ENCODE peak calls at places on chromosomes 3 and 15, in five cellular contexts. One of them, this sample, is unnamed.

GRCh38 chr3:179509701-179510100 is 53.0 kb upstream of the ACTL6A start:
- DNase-seq in C1 segment of cervical spinal cord: no peak
- DNase-seq in colonic mucosa: no peak
- DNase-seq in T-helper 2 cell: no peak
- DNase-seq in NCI-H1436 treated with DMSO at 0.1 percent for 48 hours: no peak
- DNase-seq in this sample: no peak

GRCh38 chr15:89333959-89334509 is 590 bp downstream of the POLG start:
- DNase-seq in colonic mucosa: no peak
- DNase-seq in T-helper 2 cell: no peak
- DNase-seq in NCI-H1436 treated with DMSO at 0.1 percent for 48 hours: no peak
- DNase-seq in C1 segment of cervical spinal cord: no peak
- DNase-seq in this sample: no peak

GRCh38 chr3:57784089-57784735 is 28.1 kb downstream of the SLMAP start:
- DNase-seq in T-helper 2 cell: no peak
- DNase-seq in C1 segment of cervical spinal cord: no peak
- DNase-seq in NCI-H1436 treated with DMSO at 0.1 percent for 48 hours: no peak
- DNase-seq in colonic mucosa: no peak
- DNase-seq in this sample: no peak

GRCh38 chr15:65337436-65338070 is 33.1 kb downstream of the RNU5B-1 start:
- DNase-seq in C1 segment of cervical spinal cord: no peak
- DNase-seq in colonic mucosa: no peak
- DNase-seq in NCI-H1436 treated with DMSO at 0.1 percent for 48 hours: peak
- DNase-seq in T-helper 2 cell: no peak
- DNase-seq in this sample: no peak

GRCh38 chr15:78915341-78916087 is 29.3 kb downstream of the CTSH start:
- DNase-seq in T-helper 2 cell: no peak
- DNase-seq in NCI-H1436 treated with DMSO at 0.1 percent for 48 hours: no peak
- DNase-seq in colonic mucosa: no peak
- DNase-seq in C1 segment of cervical spinal cord: peak
- DNase-seq in this sample: peak

GRCh38 chr3:9079674-9080073 is 116.4 kb upstream of the RAD18 start:
- DNase-seq in T-helper 2 cell: no peak
- DNase-seq in colonic mucosa: no peak
- DNase-seq in C1 segment of cervical spinal cord: no peak
- DNase-seq in NCI-H1436 treated with DMSO at 0.1 percent for 48 hours: no peak
- DNase-seq in this sample: no peak

GRCh38 chr15:48029656-48030055 is 91.1 kb upstream of the SLC24A5 start:
- DNase-seq in NCI-H1436 treated with DMSO at 0.1 percent for 48 hours: no peak
- DNase-seq in C1 segment of cervical spinal cord: peak
- DNase-seq in colonic mucosa: no peak
- DNase-seq in T-helper 2 cell: no peak
- DNase-seq in this sample: peak

GRCh38 chr15:77944002-77944867 is 133.3 kb downstream of the TBC1D2B start:
- DNase-seq in C1 segment of cervical spinal cord: peak
- DNase-seq in T-helper 2 cell: peak
- DNase-seq in colonic mucosa: peak
- DNase-seq in NCI-H1436 treated with DMSO at 0.1 percent for 48 hours: no peak
- DNase-seq in this sample: peak

GRCh38 chr3:53748512-53749271 is 97.5 kb downstream of the CHDH start:
- DNase-seq in C1 segment of cervical spinal cord: no peak
- DNase-seq in colonic mucosa: no peak
- DNase-seq in NCI-H1436 treated with DMSO at 0.1 percent for 48 hours: no peak
- DNase-seq in T-helper 2 cell: no peak
- DNase-seq in this sample: no peak

GRCh38 chr3:185280572-185281365 is 26.9 kb upstream of the EHHADH start:
- DNase-seq in colonic mucosa: no peak
- DNase-seq in NCI-H1436 treated with DMSO at 0.1 percent for 48 hours: peak
- DNase-seq in C1 segment of cervical spinal cord: no peak
- DNase-seq in T-helper 2 cell: no peak
- DNase-seq in this sample: no peak

GRCh38 chr3:136929984-136930671 is 27.7 kb upstream of the IL20RB start:
- DNase-seq in T-helper 2 cell: no peak
- DNase-seq in colonic mucosa: peak
- DNase-seq in NCI-H1436 treated with DMSO at 0.1 percent for 48 hours: no peak
- DNase-seq in C1 segment of cervical spinal cord: peak
- DNase-seq in this sample: no peak

GRCh38 chr3:2543247-2543646 is 444.6 kb downstream of the CNTN4 start:
- DNase-seq in C1 segment of cervical spinal cord: no peak
- DNase-seq in T-helper 2 cell: no peak
- DNase-seq in NCI-H1436 treated with DMSO at 0.1 percent for 48 hours: peak
- DNase-seq in colonic mucosa: no peak
- DNase-seq in this sample: no peak

GRCh38 chr3:22939349-22939748 is 263.8 kb upstream of the UBE2E2 start:
- DNase-seq in NCI-H1436 treated with DMSO at 0.1 percent for 48 hours: no peak
- DNase-seq in C1 segment of cervical spinal cord: no peak
- DNase-seq in colonic mucosa: no peak
- DNase-seq in T-helper 2 cell: no peak
- DNase-seq in this sample: no peak

GRCh38 chr3:73753985-73754384 is 129.2 kb upstream of the PDZRN3 start:
- DNase-seq in T-helper 2 cell: no peak
- DNase-seq in NCI-H1436 treated with DMSO at 0.1 percent for 48 hours: no peak
- DNase-seq in C1 segment of cervical spinal cord: no peak
- DNase-seq in colonic mucosa: no peak
- DNase-seq in this sample: no peak

GRCh38 chr3:44734646-44735168 is 5.3 kb downstream of the ZNF501 start:
- DNase-seq in NCI-H1436 treated with DMSO at 0.1 percent for 48 hours: no peak
- DNase-seq in T-helper 2 cell: no peak
- DNase-seq in C1 segment of cervical spinal cord: no peak
- DNase-seq in colonic mucosa: no peak
- DNase-seq in this sample: no peak

GRCh38 chr15:50181983-50182232 is at the start of gene SLC27A2:
- DNase-seq in NCI-H1436 treated with DMSO at 0.1 percent for 48 hours: no peak
- DNase-seq in T-helper 2 cell: no peak
- DNase-seq in C1 segment of cervical spinal cord: no peak
- DNase-seq in colonic mucosa: peak
- DNase-seq in this sample: no peak

GRCh38 chr3:133944641-133945441 is 49.2 kb upstream of the RAB6B start:
- DNase-seq in T-helper 2 cell: no peak
- DNase-seq in C1 segment of cervical spinal cord: no peak
- DNase-seq in NCI-H1436 treated with DMSO at 0.1 percent for 48 hours: no peak
- DNase-seq in colonic mucosa: no peak
- DNase-seq in this sample: no peak

GRCh38 chr3:30221622-30222021 is 384.8 kb upstream of the TGFBR2 start:
- DNase-seq in NCI-H1436 treated with DMSO at 0.1 percent for 48 hours: no peak
- DNase-seq in C1 segment of cervical spinal cord: no peak
- DNase-seq in colonic mucosa: no peak
- DNase-seq in T-helper 2 cell: no peak
- DNase-seq in this sample: no peak